ENCODE peak calls at places on chromosome 1, in seven cellular contexts. One of them, this sample, is unnamed.
A peak's percentile ranks its signal among the peaks of the same experiment; 100 is the strongest.

GRCh38 chr1:25757846-25758185 is 42.2 kb upstream of the SELENON start:
- DNase-seq in fibroblast of pulmonary artery: no peak
- DNase-seq in pancreas: no peak
- DNase-seq in fibroblast of lung: no peak
- DNase-seq in posterior vena cava: no peak
- DNase-seq in stromal cell of bone marrow: no peak
- DNase-seq in activated T-helper 1 cell treated with Interleukin-2 at 50 U/mL for 16 hours: no peak
- DNase-seq in this sample: no peak

GRCh38 chr1:174550296-174550695 is 102.5 kb downstream of the GPR52 start:
- DNase-seq in fibroblast of pulmonary artery: no peak
- DNase-seq in pancreas: no peak
- DNase-seq in fibroblast of lung: no peak
- DNase-seq in posterior vena cava: no peak
- DNase-seq in stromal cell of bone marrow: no peak
- DNase-seq in activated T-helper 1 cell treated with Interleukin-2 at 50 U/mL for 16 hours: no peak
- DNase-seq in this sample: no peak

GRCh38 chr1:103162360-103162759 is 54.0 kb upstream of the COL11A1 start:
- DNase-seq in fibroblast of pulmonary artery: no peak
- DNase-seq in pancreas: no peak
- DNase-seq in fibroblast of lung: no peak
- DNase-seq in posterior vena cava: no peak
- DNase-seq in stromal cell of bone marrow: no peak
- DNase-seq in activated T-helper 1 cell treated with Interleukin-2 at 50 U/mL for 16 hours: no peak
- DNase-seq in this sample: no peak

GRCh38 chr1:226312065-226312464 is 3.1 kb upstream of the LIN9 start:
- DNase-seq in fibroblast of pulmonary artery: no peak
- DNase-seq in pancreas: no peak
- DNase-seq in fibroblast of lung: no peak
- DNase-seq in posterior vena cava: no peak
- DNase-seq in stromal cell of bone marrow: no peak
- DNase-seq in activated T-helper 1 cell treated with Interleukin-2 at 50 U/mL for 16 hours: no peak
- DNase-seq in this sample: no peak

GRCh38 chr1:175188936-175189335 is 3.6 kb downstream of the KIAA0040 start:
- DNase-seq in fibroblast of pulmonary artery: no peak
- DNase-seq in pancreas: no peak
- DNase-seq in fibroblast of lung: no peak
- DNase-seq in posterior vena cava: no peak
- DNase-seq in stromal cell of bone marrow: no peak
- DNase-seq in activated T-helper 1 cell treated with Interleukin-2 at 50 U/mL for 16 hours: peak; percentile 35
- DNase-seq in this sample: peak; percentile 67

GRCh38 chr1:234589064-234589765 is 20.8 kb downstream of the IRF2BP2 start:
- DNase-seq in fibroblast of pulmonary artery: no peak
- DNase-seq in pancreas: no peak
- DNase-seq in fibroblast of lung: no peak
- DNase-seq in posterior vena cava: no peak
- DNase-seq in stromal cell of bone marrow: no peak
- DNase-seq in activated T-helper 1 cell treated with Interleukin-2 at 50 U/mL for 16 hours: no peak
- DNase-seq in this sample: no peak

GRCh38 chr1:173269490-173270230 is 62.5 kb upstream of the TNFSF4 start:
- DNase-seq in fibroblast of pulmonary artery: peak; percentile 93
- DNase-seq in pancreas: no peak
- DNase-seq in fibroblast of lung: peak; percentile 95
- DNase-seq in posterior vena cava: no peak
- DNase-seq in stromal cell of bone marrow: peak; percentile 59
- DNase-seq in activated T-helper 1 cell treated with Interleukin-2 at 50 U/mL for 16 hours: no peak
- DNase-seq in this sample: no peak

GRCh38 chr1:33137800-33138199 is 44.0 kb downstream of the TRIM62 start:
- DNase-seq in fibroblast of pulmonary artery: peak; percentile 54
- DNase-seq in pancreas: no peak
- DNase-seq in fibroblast of lung: peak; percentile 47
- DNase-seq in posterior vena cava: peak; percentile 83
- DNase-seq in stromal cell of bone marrow: no peak
- DNase-seq in activated T-helper 1 cell treated with Interleukin-2 at 50 U/mL for 16 hours: no peak
- DNase-seq in this sample: no peak

GRCh38 chr1:153652795-153653507 is 5.6 kb upstream of the SNAPIN start:
- DNase-seq in fibroblast of pulmonary artery: peak; percentile 53
- DNase-seq in pancreas: no peak
- DNase-seq in fibroblast of lung: peak; percentile 21
- DNase-seq in posterior vena cava: no peak
- DNase-seq in stromal cell of bone marrow: no peak
- DNase-seq in activated T-helper 1 cell treated with Interleukin-2 at 50 U/mL for 16 hours: no peak
- DNase-seq in this sample: no peak

GRCh38 chr1:236016083-236016482 is 48.8 kb downstream of the NID1 start:
- DNase-seq in fibroblast of pulmonary artery: peak; percentile 41
- DNase-seq in pancreas: no peak
- DNase-seq in fibroblast of lung: peak; percentile 95
- DNase-seq in posterior vena cava: no peak
- DNase-seq in stromal cell of bone marrow: no peak
- DNase-seq in activated T-helper 1 cell treated with Interleukin-2 at 50 U/mL for 16 hours: no peak
- DNase-seq in this sample: no peak

GRCh38 chr1:181803421-181803820 is 258.1 kb downstream of the ZNF648 start:
- DNase-seq in fibroblast of pulmonary artery: no peak
- DNase-seq in pancreas: no peak
- DNase-seq in fibroblast of lung: no peak
- DNase-seq in posterior vena cava: no peak
- DNase-seq in stromal cell of bone marrow: no peak
- DNase-seq in activated T-helper 1 cell treated with Interleukin-2 at 50 U/mL for 16 hours: no peak
- DNase-seq in this sample: no peak

This sample was measured in natural killer cell treated with Interleukin-12 subunit alpha and Interleukin-12 subunit beta and Interleukin-15 and Interleukin-18, amount 100 ng/mL, for 72 hours.